ENCODE peak calls at places on chromosomes 13 and 19, in six cellular contexts. One of them, this sample, is unnamed.

GRCh38 chr13:38687246-38688229 is 661 bp downstream of the FREM2 start:
- DNase-seq in EL: peak
- DNase-seq in HT-29: no peak
- DNase-seq in effector memory CD8-positive, alpha-beta T cell: no peak
- DNase-seq in effector CD8-positive, alpha-beta T cell: no peak
- DNase-seq in T-helper 9 cell: no peak
- DNase-seq in this sample: peak

GRCh38 chr13:30866692-30867669 is 39.1 kb upstream of the MEDAG start:
- DNase-seq in effector memory CD8-positive, alpha-beta T cell: no peak
- DNase-seq in T-helper 9 cell: no peak
- DNase-seq in effector CD8-positive, alpha-beta T cell: no peak
- DNase-seq in HT-29: no peak
- DNase-seq in EL: no peak
- DNase-seq in this sample: no peak

GRCh38 chr19:35084078-35084762 is 31.4 kb upstream of the FXYD3 start:
- DNase-seq in effector CD8-positive, alpha-beta T cell: no peak
- DNase-seq in EL: no peak
- DNase-seq in HT-29: no peak
- DNase-seq in effector memory CD8-positive, alpha-beta T cell: no peak
- DNase-seq in T-helper 9 cell: no peak
- DNase-seq in this sample: no peak

GRCh38 chr19:49356382-49356781 is 5.8 kb downstream of the TEAD2 start:
- DNase-seq in T-helper 9 cell: no peak
- DNase-seq in effector memory CD8-positive, alpha-beta T cell: no peak
- DNase-seq in effector CD8-positive, alpha-beta T cell: no peak
- DNase-seq in HT-29: peak
- DNase-seq in EL: no peak
- DNase-seq in this sample: no peak

GRCh38 chr13:98422046-98422445 is 154.9 kb downstream of the STK24 start:
- DNase-seq in T-helper 9 cell: no peak
- DNase-seq in HT-29: no peak
- DNase-seq in EL: no peak
- DNase-seq in effector CD8-positive, alpha-beta T cell: no peak
- DNase-seq in effector memory CD8-positive, alpha-beta T cell: no peak
- DNase-seq in this sample: no peak

GRCh38 chr13:24626449-24626848 is 53.8 kb upstream of the ATP12A start:
- DNase-seq in EL: no peak
- DNase-seq in HT-29: peak
- DNase-seq in T-helper 9 cell: no peak
- DNase-seq in effector CD8-positive, alpha-beta T cell: no peak
- DNase-seq in effector memory CD8-positive, alpha-beta T cell: peak
- DNase-seq in this sample: no peak

GRCh38 chr13:104296301-104296700 is 1230.1 kb upstream of the SLC10A2 start:
- DNase-seq in effector CD8-positive, alpha-beta T cell: no peak
- DNase-seq in EL: no peak
- DNase-seq in effector memory CD8-positive, alpha-beta T cell: no peak
- DNase-seq in HT-29: no peak
- DNase-seq in T-helper 9 cell: no peak
- DNase-seq in this sample: no peak

GRCh38 chr19:7771072-7771471 is 8.0 kb downstream of the CLEC4M start:
- DNase-seq in T-helper 9 cell: no peak
- DNase-seq in effector memory CD8-positive, alpha-beta T cell: no peak
- DNase-seq in EL: no peak
- DNase-seq in HT-29: no peak
- DNase-seq in effector CD8-positive, alpha-beta T cell: no peak
- DNase-seq in this sample: no peak

GRCh38 chr19:47102561-47103135 is 10.9 kb downstream of the ZC3H4 start:
- DNase-seq in effector memory CD8-positive, alpha-beta T cell: no peak
- DNase-seq in HT-29: no peak
- DNase-seq in T-helper 9 cell: no peak
- DNase-seq in EL: no peak
- DNase-seq in effector CD8-positive, alpha-beta T cell: no peak
- DNase-seq in this sample: no peak

GRCh38 chr19:5228932-5229777 is 111.5 kb downstream of the PTPRS start:
- DNase-seq in effector memory CD8-positive, alpha-beta T cell: no peak
- DNase-seq in HT-29: no peak
- DNase-seq in T-helper 9 cell: no peak
- DNase-seq in effector CD8-positive, alpha-beta T cell: no peak
- DNase-seq in EL: no peak
- DNase-seq in this sample: no peak